ENCODE peak calls at places on chromosomes 13 and 19, in four cellular contexts. G is GM12878, F is HepG2, H is H1. E is an unnamed sample.
A peak's percentile ranks its signal among the peaks of the same experiment; 100 is the strongest.

GRCh38 chr19:48121909-48122371 is 11.3 kb upstream of the PLA2G4C start:
- DNase-seq in F (no peak), G (peak; percentile 13), H (no peak), E (no peak)

GRCh38 chr13:63209330-63210017 is 1793.8 kb upstream of the PCDH20 start:
- DNase-seq in G (no peak), F (no peak), H (no peak), E (no peak)

GRCh38 chr19:10353793-10354391 is 14.5 kb upstream of the ICAM3 start:
- DNase-seq in G (no peak), F (no peak), H (peak; percentile 99), E (peak; percentile 75)

GRCh38 chr19:7731218-7731595 is 703 bp downstream of the CLEC4G start:
- DNase-seq in H (no peak), G (no peak), F (no peak), E (no peak)

GRCh38 chr19:55146648-55147218 is 2.3 kb downstream of the TNNT1 start:
- DNase-seq in H (peak; percentile 88), F (peak; percentile 25), G (no peak), E (peak; percentile 69)

GRCh38 chr19:39321832-39322176 is 1.1 kb upstream of the LRFN1 start:
- DNase-seq in H (no peak), G (no peak), F (no peak), E (no peak)

GRCh38 chr13:40109324-40109958 is 454.0 kb downstream of the COG6 start:
- DNase-seq in G (no peak), H (no peak), F (no peak), E (no peak)

GRCh38 chr13:56615572-56615971 is 525.1 kb upstream of the PRR20A start:
- DNase-seq in H (no peak), G (no peak), F (no peak), E (no peak)

GRCh38 chr13:94967183-94968039 is 255.1 kb upstream of the SOX21 start:
- DNase-seq in H (peak; percentile 81), G (no peak), F (no peak), E (peak; percentile 51)

GRCh38 chr13:21435710-21436151 is 23.4 kb downstream of the ZDHHC20 start:
- DNase-seq in H (no peak), F (peak; percentile 71), G (peak; percentile 63), E (no peak)

GRCh38 chr19:4077800-4078683 is 11.3 kb upstream of the ZBTB7A start:
- DNase-seq in F (no peak), G (no peak), H (no peak), E (no peak)

GRCh38 chr13:37029617-37030016 is 29.0 kb downstream of the EXOSC8 start:
- DNase-seq in F (no peak), H (no peak), G (no peak), E (no peak)

GRCh38 chr13:26946675-26947342 is 186.2 kb upstream of the GPR12 start:
- DNase-seq in H (no peak), F (peak; percentile 64), G (peak; percentile 16), E (peak; percentile 66)

GRCh38 chr13:50389726-50390125 is 374.5 kb downstream of the KCNRG start:
- DNase-seq in F (no peak), G (no peak), H (no peak), E (no peak)

DNA sequence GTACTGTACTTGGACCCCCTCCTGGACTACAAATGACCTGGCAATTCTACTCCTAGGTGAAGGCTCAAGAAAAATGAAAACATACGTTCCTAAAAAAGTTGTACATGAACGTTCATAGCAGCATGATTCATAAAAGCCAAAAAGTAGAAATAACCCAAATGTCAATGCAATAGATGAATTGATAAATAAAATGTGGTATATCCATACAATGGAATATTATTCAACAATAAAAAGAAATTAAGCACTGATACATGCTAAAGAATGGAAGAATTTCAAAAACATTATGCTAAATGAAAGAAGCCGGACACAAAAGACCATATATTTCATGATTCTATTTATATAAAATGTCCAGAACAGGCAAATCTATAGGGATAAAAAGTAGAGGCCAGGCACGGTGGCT is 9.5 kb downstream of the ZNF432 start:
- DNase-seq in F (no peak), G (no peak), H (no peak), E (no peak)
- TF ChIP-seq SP1 in F (no peak), G (no peak), H (no peak), E (no peak)

GRCh38 chr13:106173346-106173745 is 362.1 kb downstream of the EFNB2 start:
- DNase-seq in H (no peak), G (no peak), F (no peak), E (no peak)
- TF ChIP-seq SUZ12 in H (no peak), G (no peak), F (no peak), E (no peak)

DNA sequence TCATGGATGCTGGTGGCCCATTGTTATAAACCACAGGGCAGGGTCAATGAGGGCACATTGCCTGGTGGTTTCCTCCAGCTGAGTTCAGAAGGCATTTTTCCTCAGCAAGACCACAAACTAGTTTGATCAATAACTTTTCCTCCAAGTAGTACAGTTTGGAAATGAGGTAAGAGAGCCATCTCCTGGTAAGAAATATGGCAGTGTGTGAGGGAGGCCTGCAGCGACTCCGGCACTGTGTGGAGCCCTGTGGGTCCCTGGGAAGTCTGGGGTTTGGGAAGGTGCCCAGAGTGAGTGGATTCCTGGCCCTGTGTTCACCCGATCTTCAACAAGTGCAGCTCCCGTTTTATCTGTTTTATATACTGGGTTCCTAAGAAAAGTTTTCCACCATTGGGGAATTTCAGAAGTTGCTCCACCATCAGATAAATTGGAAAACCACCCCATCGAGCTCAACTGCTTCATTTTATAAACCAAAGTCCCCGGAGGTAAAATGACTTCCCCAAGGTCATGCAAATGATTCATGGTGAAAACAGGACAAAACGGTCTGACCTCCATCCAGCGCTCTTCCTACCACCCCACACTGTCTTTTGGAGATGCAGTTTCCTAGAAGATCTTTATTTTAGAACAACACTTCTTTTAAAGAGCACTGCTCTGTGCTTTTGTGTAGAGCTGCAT is 148.4 kb downstream of the KATNAL1 start:
- DNase-seq in F (no peak), H (no peak), G (no peak), E (no peak)
- TF ChIP-seq SP1 in F (no peak), H (no peak), G (no peak), E (no peak)

DNA sequence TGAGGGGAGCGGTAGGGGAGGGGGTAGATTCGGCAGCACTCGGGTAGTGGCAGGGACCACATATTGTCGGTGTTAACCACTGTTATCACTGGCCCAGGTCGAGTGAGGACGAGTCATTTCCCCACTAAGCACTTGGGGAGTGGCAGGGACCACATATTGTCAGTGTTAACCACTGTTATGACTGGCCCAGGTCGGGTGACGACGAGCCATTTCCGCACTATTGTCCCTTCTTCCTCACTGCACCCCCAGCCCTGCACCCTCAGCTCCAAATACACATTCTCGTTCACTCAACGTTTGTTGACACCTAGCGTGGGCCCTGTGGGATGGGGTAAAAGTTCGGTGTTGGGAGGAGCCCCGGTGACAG is 467 bp upstream of the CLN5 start:
- DNase-seq in H (no peak), F (no peak), G (peak; percentile 35), E (no peak)
- TF ChIP-seq SUZ12 in H (no peak), F (no peak), G (no peak), E (no peak)

GRCh38 chr13:100646871-100647270 is 27.7 kb downstream of the TMTC4 start:
- DNase-seq in G (no peak), F (no peak), H (no peak), E (no peak)
- TF ChIP-seq SP1 in G (no peak), F (no peak), H (no peak), E (no peak)